ENCODE peak calls at places on chromosome 2, in six cellular contexts. M is HCT116, N is HepG2, C is heart left ventricle, O is brain microvascular endothelial cell, K is GM23338. S is an unnamed sample.

GRCh38 chr2:129165001-129165400 is 814.5 kb upstream of the RAB6C start:
- DNase-seq in K (no peak), M (no peak), O (no peak), N (no peak), C (no peak), S (no peak)

GRCh38 chr2:149422337-149422990 is 92.1 kb downstream of the LYPD6 start:
- DNase-seq in K (no peak), O (peak; percentile 10), M (peak; percentile 10), C (no peak), N (no peak), S (no peak)

GRCh38 chr2:137659616-137660015 is 304.7 kb upstream of the HNMT start:
- DNase-seq in N (peak; percentile 12), K (peak; percentile 12), M (no peak), C (no peak), O (peak; percentile 4), S (no peak)

GRCh38 chr2:162103443-162104009 is 29.5 kb upstream of the DPP4 start:
- DNase-seq in N (no peak), M (no peak), K (no peak), C (no peak), O (no peak), S (no peak)

GRCh38 chr2:99777656-99778290 is 288.0 kb upstream of the REV1 start:
- DNase-seq in O (no peak), M (no peak), K (no peak), N (no peak), C (no peak), S (no peak)

GRCh38 chr2:62663443-62663842 is 42.1 kb upstream of the EHBP1 start:
- DNase-seq in M (no peak), N (no peak), C (no peak), K (no peak), O (no peak), S (no peak)

GRCh38 chr2:64910972-64911433 is 78.2 kb upstream of the SLC1A4 start:
- DNase-seq in K (no peak), M (no peak), N (no peak), O (no peak), C (no peak), S (no peak)

GRCh38 chr2:205738341-205738968 is 56.2 kb downstream of the NRP2 start:
- DNase-seq in K (no peak), N (no peak), O (no peak), C (no peak), M (no peak), S (no peak)

GRCh38 chr2:61988462-61989366 is 83.2 kb downstream of the COMMD1 start:
- DNase-seq in C (no peak), O (peak; percentile 47), K (no peak), N (no peak), M (no peak), S (no peak)

GRCh38 chr2:217732995-217733394 is 269.8 kb downstream of the TNS1 start:
- DNase-seq in K (no peak), O (no peak), C (no peak), N (no peak), M (no peak), S (peak; percentile 31)

GRCh38 chr2:53004413-53004812 is 763.2 kb upstream of the CHAC2 start:
- DNase-seq in N (no peak), C (no peak), M (no peak), O (no peak), K (no peak), S (no peak)

GRCh38 chr2:241852981-241853631 is 5.6 kb downstream of the PDCD1 start:
- DNase-seq in N (no peak), C (no peak), M (no peak), K (no peak), O (no peak), S (no peak)

GRCh38 chr2:235541838-235542549 is 48.2 kb downstream of the AGAP1 start:
- DNase-seq in M (no peak), K (no peak), N (peak; percentile 99), C (no peak), O (no peak), S (no peak)

GRCh38 chr2:31889044-31889443 is 121.8 kb downstream of the MEMO1 start:
- DNase-seq in K (no peak), C (no peak), M (no peak), N (no peak), O (no peak), S (no peak)

GRCh38 chr2:31888550-31888949 is 122.3 kb downstream of the MEMO1 start:
- DNase-seq in O (no peak), C (no peak), N (no peak), K (no peak), M (no peak), S (no peak)

GRCh38 chr2:31886700-31887099 is 124.1 kb downstream of the MEMO1 start:
- DNase-seq in O (no peak), C (no peak), N (peak; percentile 50), M (peak; percentile 22), K (peak; percentile 86), S (no peak)
- TF ChIP-seq CTCF in O (peak; percentile 68), C (peak; percentile 32), N (peak; percentile 49), M (peak; percentile 62), K (peak; percentile 65), S (no peak)

GRCh38 chr2:163733301-163733938 is 2.4 kb downstream of the FIGN start:
- DNase-seq in N (no peak), K (no peak), M (no peak), C (peak; percentile 25), O (peak; percentile 7), S (no peak)
- H3K27ac ChIP-seq in N (peak overlapping the region; percentile 3), K (no peak overlapping the region), M (no peak overlapping the region), C (peak overlapping the region; percentile 96), O (no peak overlapping the region), S (peak overlapping the region; percentile 94)

DNA sequence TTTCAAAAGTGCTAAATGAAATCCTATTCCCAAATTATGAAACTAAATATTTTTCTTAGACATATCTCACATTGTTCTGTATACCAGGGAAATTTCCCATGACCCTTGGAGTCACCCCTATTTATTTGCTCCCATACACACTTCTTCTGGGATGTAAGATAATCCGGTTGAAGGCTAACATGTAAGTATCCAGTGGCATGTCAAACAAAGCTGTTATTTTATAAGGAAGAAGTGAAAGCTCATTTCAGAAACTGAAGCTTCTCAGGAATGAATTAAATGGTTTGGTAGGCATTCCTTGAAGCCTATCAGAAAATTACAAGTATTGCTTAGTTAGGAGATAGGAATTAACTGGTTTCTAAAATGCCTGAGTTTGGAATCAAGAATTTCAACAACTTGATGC is 108.6 kb upstream of the RND3 start:
- DNase-seq in N (no peak), K (no peak), M (no peak), C (no peak), O (peak; percentile 73), S (no peak)
- H3K4me3 ChIP-seq in N (no peak overlapping the region), K (no peak overlapping the region), M (no peak overlapping the region), C (no peak overlapping the region), O (no peak overlapping the region), S (no peak overlapping the region)

GRCh38 chr2:58237741-58238140 is 3.4 kb downstream of the FANCL start:
- DNase-seq in O (no peak), N (no peak), M (no peak), C (no peak), K (peak; percentile 32), S (no peak)

GRCh38 chr2:58240595-58240937 is 559 bp downstream of the FANCL start:
- DNase-seq in C (no peak), O (no peak), M (peak; percentile 21), N (peak; percentile 34), K (no peak), S (no peak)

GRCh38 chr2:58239243-58239642 is 1.9 kb downstream of the FANCL start:
- DNase-seq in O (no peak), N (no peak), M (no peak), C (no peak), K (no peak), S (no peak)

GRCh38 chr2:58235988-58236387 is 5.1 kb downstream of the FANCL start:
- DNase-seq in K (no peak), M (no peak), N (no peak), O (no peak), C (no peak), S (no peak)

GRCh38 chr2:58240938-58241755 is at the start of gene FANCL:
- DNase-seq in M (peak; percentile 83), C (peak; percentile 89), O (peak; percentile 72), K (peak; percentile 96), N (peak; percentile 94), S (peak; percentile 89)
- TF ChIP-seq CTCF in M (no peak), C (no peak), O (peak; percentile 2), K (no peak), N (peak; percentile 44), S (no peak)

DNA sequence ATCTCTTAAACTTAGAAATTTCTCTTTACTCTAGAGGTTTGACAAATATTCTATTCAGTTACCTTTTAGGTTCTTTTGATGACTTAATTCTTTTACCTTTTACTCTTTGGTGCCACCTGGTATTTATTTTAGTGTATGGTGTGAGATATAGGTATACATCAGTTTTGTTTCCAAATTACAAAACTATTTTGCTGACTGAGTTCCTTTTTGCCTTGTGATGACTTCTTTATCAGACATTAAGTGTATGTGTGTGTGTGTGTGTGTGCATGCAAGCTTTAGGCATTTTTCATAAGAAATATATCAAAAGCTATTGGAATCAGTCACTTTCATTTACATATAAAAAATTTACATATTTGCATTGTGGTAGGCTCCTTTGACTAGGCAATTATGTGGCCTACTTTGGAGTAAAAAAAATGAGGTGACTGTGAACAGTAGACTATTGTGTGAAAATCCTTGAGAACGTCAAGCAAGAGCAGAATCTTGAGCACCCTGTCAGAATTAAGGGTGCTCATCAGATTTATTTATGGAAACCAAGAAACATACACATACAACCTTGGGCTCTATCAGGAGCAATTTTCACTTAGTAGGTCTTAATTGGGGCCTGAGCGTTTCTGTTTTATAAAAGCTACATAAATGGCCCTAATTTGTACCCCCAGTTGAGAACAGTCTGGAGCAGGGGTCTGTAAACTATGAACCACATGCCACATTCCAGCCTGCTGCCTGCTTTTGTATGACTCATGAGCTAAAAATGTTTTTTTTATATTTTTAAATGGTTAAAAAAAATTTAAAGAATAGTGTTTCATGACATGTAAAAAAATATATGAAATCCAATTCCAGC is 415.9 kb downstream of the SLC4A3 start:
- DNase-seq in C (no peak), O (peak; percentile 54), M (no peak), N (no peak), K (no peak), S (no peak)
- H3K27ac ChIP-seq in C (no peak overlapping the region), O (peak overlapping the region; percentile 2), M (no peak overlapping the region), N (no peak overlapping the region), K (no peak overlapping the region), S (no peak overlapping the region)

S was measured in coronary artery.